ENCODE peak calls at places on chromosomes 5 and 9, in ten cellular contexts. H is psoas muscle, W is NT2/D1, A is heart right ventricle, Y is ovary, Q is testis, P is lower lobe of right lung, F is mucosa of descending colon, D is lung, J is SJCRH30. L is an unnamed sample.

GRCh38 chr9:19470981-19471650 is 62.3 kb downstream of the ACER2 start:
- DNase-seq in H (no peak), W (no peak), A (no peak), Y (no peak), Q (peak; percentile 38), P (no peak), F (no peak), D (no peak), J (no peak), L (no peak)

GRCh38 chr9:224540-225520 is 10.2 kb downstream of the DOCK8 start:
- DNase-seq in H (no peak), W (no peak), A (no peak), Y (no peak), Q (no peak), P (no peak), F (no peak), D (no peak), J (peak; percentile 20), L (no peak)

GRCh38 chr5:75862872-75863271 is 145.6 kb upstream of the POC5 start:
- DNase-seq in H (no peak), W (no peak), A (no peak), Y (no peak), Q (no peak), P (no peak), F (no peak), D (no peak), J (no peak), L (no peak)

GRCh38 chr5:170611446-170612088 is 107.7 kb downstream of the KCNIP1 start:
- DNase-seq in H (no peak), W (no peak), A (no peak), Y (no peak), Q (no peak), P (no peak), F (no peak), D (no peak), J (no peak), L (peak; percentile 18)

GRCh38 chr5:180093651-180094382 is 22.3 kb upstream of the RNF130 start:
- DNase-seq in H (no peak), W (no peak), A (no peak), Y (no peak), Q (peak; percentile 88), P (no peak), F (no peak), D (no peak), J (no peak), L (no peak)

GRCh38 chr9:128286435-128286834 is 10.4 kb downstream of the SWI5 start:
- DNase-seq in H (no peak), W (no peak), A (peak; percentile 47), Y (no peak), Q (peak; percentile 52), P (no peak), F (no peak), D (no peak), J (no peak), L (peak; percentile 45)

GRCh38 chr5:139700711-139701693 is 52.9 kb downstream of the CXXC5 start:
- DNase-seq in H (no peak), W (no peak), A (no peak), Y (no peak), Q (no peak), P (no peak), F (no peak), D (no peak), J (peak; percentile 54), L (no peak)

GRCh38 chr5:90558344-90559192 is at the start of gene ADGRV1:
- DNase-seq in H (peak; percentile 18), W (peak; percentile 93), A (peak; percentile 12), Y (peak; percentile 23), Q (peak; percentile 89), P (peak; percentile 92), F (peak; percentile 91), D (peak; percentile 89), J (peak; percentile 95), L (no peak)

GRCh38 chr9:17521456-17521855 is 57.4 kb upstream of the SH3GL2 start:
- DNase-seq in H (no peak), W (no peak), A (no peak), Y (no peak), Q (no peak), P (no peak), F (no peak), D (no peak), J (no peak), L (no peak)

GRCh38 chr5:141637266-141637692 is 482 bp downstream of the RELL2 start:
- DNase-seq in H (peak; percentile 36), W (no peak), A (peak; percentile 42), Y (no peak), Q (no peak), P (no peak), F (peak; percentile 80), D (no peak), J (no peak), L (peak; percentile 35)

GRCh38 chr5:106086352-106086751 is 1584.4 kb downstream of the EFNA5 start:
- DNase-seq in H (no peak), W (peak; percentile 11), A (no peak), Y (no peak), Q (no peak), P (no peak), F (no peak), D (no peak), J (no peak), L (no peak)

GRCh38 chr5:78641060-78641474 is 7.5 kb downstream of the LHFPL2 start:
- DNase-seq in H (no peak), W (no peak), A (no peak), Y (no peak), Q (no peak), P (no peak), F (no peak), D (no peak), J (peak; percentile 43), L (no peak)

GRCh38 chr9:105694848-105695581 is 674 bp downstream of the TMEM38B start:
- DNase-seq in H (peak; percentile 80), W (peak; percentile 32), A (peak; percentile 62), Y (peak; percentile 65), Q (peak; percentile 81), P (peak; percentile 81), F (peak; percentile 84), D (peak; percentile 64), J (peak; percentile 73), L (peak; percentile 72)

GRCh38 chr9:618478-618877 is 223.0 kb upstream of the DMRT1 start:
- DNase-seq in H (no peak), W (no peak), A (no peak), Y (no peak), Q (no peak), P (no peak), F (no peak), D (no peak), J (no peak), L (peak; percentile 79)

GRCh38 chr5:173477320-173478055 is 139.0 kb downstream of the BOD1 start:
- DNase-seq in H (peak; percentile 46), W (no peak), A (no peak), Y (no peak), Q (no peak), P (no peak), F (no peak), D (no peak), J (no peak), L (peak; percentile 55)

GRCh38 chr9:121439711-121440110 is 59.9 kb downstream of the GGTA1 start:
- DNase-seq in H (no peak), W (no peak), A (no peak), Y (no peak), Q (no peak), P (no peak), F (no peak), D (no peak), J (no peak), L (no peak)

GRCh38 chr5:157025093-157025698 is 33.7 kb downstream of the HAVCR1 start:
- DNase-seq in H (no peak), W (no peak), A (no peak), Y (no peak), Q (no peak), P (no peak), F (no peak), D (no peak), J (no peak), L (no peak)

GRCh38 chr9:79812099-79812498 is 240.3 kb downstream of the TLE4 start:
- DNase-seq in H (no peak), W (no peak), A (no peak), Y (no peak), Q (no peak), P (no peak), F (no peak), D (no peak), J (no peak), L (no peak)
- H3K4me1 ChIP-seq in H (peaks cover 10% of the 10 kb centered on the region), W (no peaks in the 10 kb centered on the region), A (no peaks in the 10 kb centered on the region), Y (peaks cover 3% of the 10 kb centered on the region), Q (no peaks in the 10 kb centered on the region), P (peaks cover 11% of the 10 kb centered on the region), F (no peaks in the 10 kb centered on the region), D (no peaks in the 10 kb centered on the region), J (peaks cover 13% of the 10 kb centered on the region), L (peaks cover 26% of the 10 kb centered on the region)

DNA sequence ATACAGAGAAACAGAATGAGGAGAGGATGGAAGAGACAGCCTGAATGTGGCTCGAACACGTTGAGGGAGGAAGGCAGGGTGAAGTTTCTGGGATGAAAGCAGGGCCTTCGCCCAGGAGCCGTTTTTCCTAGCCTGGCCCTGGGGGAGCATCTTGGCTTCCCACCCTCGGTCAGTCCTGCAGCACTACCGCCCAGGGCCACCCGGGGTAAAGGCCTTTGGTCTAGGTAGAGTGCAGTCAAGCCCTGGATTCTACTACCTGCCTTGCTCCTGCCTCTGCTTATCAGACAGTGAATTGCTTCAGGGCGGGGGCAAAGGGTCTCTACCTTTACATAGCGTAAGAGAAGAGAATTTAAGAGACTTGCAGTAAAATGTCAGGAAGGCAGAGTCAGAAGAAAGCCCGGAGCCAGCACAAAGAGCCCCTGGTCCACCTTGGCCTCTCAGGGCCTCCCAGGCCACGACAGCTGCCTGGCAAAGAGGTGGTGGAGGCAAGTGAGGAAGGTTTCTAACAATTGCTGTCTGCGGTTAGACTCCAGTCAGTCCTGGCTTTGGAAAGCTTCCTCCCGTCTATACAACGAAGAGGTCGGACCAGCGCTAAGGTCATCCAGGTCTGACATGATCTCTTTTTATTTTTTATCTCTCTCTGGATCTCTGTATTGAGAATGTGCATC is 17.9 kb downstream of the COL15A1 start:
- DNase-seq in H (no peak), W (no peak), A (no peak), Y (no peak), Q (no peak), P (no peak), F (no peak), D (no peak), J (peak; percentile 82), L (no peak)
- H3K4me1 ChIP-seq in H (no peaks in the 10 kb centered on the region), W (no peaks in the 10 kb centered on the region), A (peaks cover 11% of the 10 kb centered on the region), Y (peaks cover 9% of the 10 kb centered on the region), Q (peaks cover 33% of the 10 kb centered on the region), P (peaks cover 20% of the 10 kb centered on the region), F (peaks cover 6% of the 10 kb centered on the region), D (peaks cover 8% of the 10 kb centered on the region), J (peaks cover 38% of the 10 kb centered on the region), L (peaks cover 53% of the 10 kb centered on the region)

GRCh38 chr9:124285490-124285889 is 27.7 kb downstream of the NEK6 start:
- DNase-seq in H (no peak), W (no peak), A (no peak), Y (no peak), Q (no peak), P (no peak), F (no peak), D (no peak), J (no peak), L (no peak)
- H3K4me1 ChIP-seq in H (peaks cover 30% of the 10 kb centered on the region), W (peaks cover 13% of the 10 kb centered on the region), A (peaks cover 24% of the 10 kb centered on the region), Y (peaks cover 41% of the 10 kb centered on the region), Q (peaks cover 63% of the 10 kb centered on the region), P (peaks cover 82% of the 10 kb centered on the region), F (peaks cover 40% of the 10 kb centered on the region), D (peaks cover 10% of the 10 kb centered on the region), J (peaks cover 28% of the 10 kb centered on the region), L (peaks cover 81% of the 10 kb centered on the region)

DNA sequence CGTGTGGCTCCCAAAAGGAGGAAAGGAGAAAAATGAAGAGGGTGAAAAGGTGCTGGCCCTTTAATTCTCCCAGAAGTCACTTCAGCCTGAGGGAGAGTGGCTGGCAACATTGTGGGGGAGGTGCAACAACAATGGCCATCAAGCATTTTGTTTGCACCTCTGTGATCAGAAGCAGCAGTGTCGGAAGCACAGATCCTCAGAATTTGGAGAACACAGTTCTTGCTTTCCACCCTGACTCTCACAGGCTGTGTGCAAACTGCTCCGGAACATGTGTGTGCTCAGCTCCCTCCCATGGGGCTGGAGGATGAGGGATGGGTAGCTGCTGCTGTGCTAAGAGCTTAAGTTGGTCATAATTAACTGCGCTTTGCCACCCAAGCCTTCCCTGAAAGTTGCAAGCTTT is 127.1 kb downstream of the DPYSL3 start:
- DNase-seq in H (no peak), W (no peak), A (no peak), Y (peak; percentile 15), Q (peak; percentile 21), P (no peak), F (no peak), D (no peak), J (peak; percentile 73), L (no peak)
- H3K4me1 ChIP-seq in H (no peaks in the 10 kb centered on the region), W (peaks cover 5% of the 10 kb centered on the region), A (no peaks in the 10 kb centered on the region), Y (peaks cover 4% of the 10 kb centered on the region), Q (no peaks in the 10 kb centered on the region), P (no peaks in the 10 kb centered on the region), F (no peaks in the 10 kb centered on the region), D (no peaks in the 10 kb centered on the region), J (peaks cover 12% of the 10 kb centered on the region), L (no peaks in the 10 kb centered on the region)

L was measured in adipocyte.